ENCODE peak calls at places on chromosome 13, in four cellular contexts. T, Z, I and R are unnamed samples.

GRCh38 chr13:23889598-23890224 is 511 bp upstream of the MIPEP start:
- DNase-seq in T (no peak), Z (no peak), I (no peak), R (peak; percentile 78)

GRCh38 chr13:30702006-30702405 is 33.3 kb upstream of the ALOX5AP start:
- DNase-seq in I (no peak), T (no peak), Z (no peak), R (no peak)

GRCh38 chr13:36030670-36031331 is 100.4 kb downstream of the DCLK1 start:
- DNase-seq in Z (no peak), T (no peak), I (peak; percentile 92), R (no peak)

GRCh38 chr13:30581582-30581981 is 36.1 kb upstream of the USPL1 start:
- DNase-seq in I (no peak), T (no peak), Z (peak; percentile 12), R (peak; percentile 78)

GRCh38 chr13:19782049-19782726 is 557 bp downstream of the PSPC1 start:
- DNase-seq in I (peak; percentile 20), T (no peak), Z (peak; percentile 75), R (peak; percentile 77)

GRCh38 chr13:76715621-76716020 is 170.6 kb downstream of the KCTD12 start:
- DNase-seq in T (no peak), I (no peak), Z (no peak), R (no peak)

GRCh38 chr13:73684286-73684685 is 449.9 kb downstream of the KLF12 start:
- DNase-seq in I (no peak), T (no peak), Z (no peak), R (no peak)

GRCh38 chr13:99439048-99439447 is 62.2 kb upstream of the TM9SF2 start:
- DNase-seq in I (no peak), T (no peak), Z (no peak), R (no peak)

GRCh38 chr13:99339736-99340392 is 32.7 kb upstream of the GPR183 start:
- DNase-seq in T (no peak), I (no peak), Z (peak; percentile 68), R (no peak)

GRCh38 chr13:93146584-93147292 is 79.9 kb upstream of the GPC6 start:
- DNase-seq in Z (no peak), T (no peak), I (peak; percentile 70), R (no peak)